ENCODE peak calls at places on chromosome 22, in five cellular contexts. P, Y, B, S and L are unnamed samples.

GRCh38 chr22:45190473-45190872 is 26.7 kb downstream of the NUP50 start:
- DNase-seq in Y (no peak), B (no peak), S (no peak), P (no peak), L (no peak)

GRCh38 chr22:19825016-19825339 is 29.7 kb downstream of the GNB1L start:
- DNase-seq in S (no peak), Y (no peak), P (no peak), B (no peak), L (no peak)

GRCh38 chr22:36625102-36625501 is 78.5 kb downstream of the CACNG2 start:
- DNase-seq in P (no peak), B (no peak), Y (no peak), S (no peak), L (no peak)

GRCh38 chr22:49209452-49210195 is 618.0 kb downstream of the BRD1 start:
- DNase-seq in P (no peak), Y (no peak), S (no peak), B (no peak), L (no peak)

GRCh38 chr22:49942565-49943404 is 17.8 kb upstream of the PIM3 start:
- DNase-seq in S (no peak), P (no peak), B (no peak), Y (no peak), L (no peak)

GRCh38 chr22:49503321-49503720 is 324.4 kb downstream of the BRD1 start:
- DNase-seq in B (no peak), Y (no peak), P (no peak), S (no peak), L (no peak)

GRCh38 chr22:27393371-27393770 is 408.2 kb downstream of the MN1 start:
- DNase-seq in Y (no peak), B (no peak), P (no peak), S (no peak), L (no peak)

GRCh38 chr22:46321387-46321775 is 14.1 kb upstream of the TRMU start:
- DNase-seq in Y (no peak), B (no peak), P (no peak), S (no peak), L (no peak)

GRCh38 chr22:20262582-20263147 is 5.5 kb downstream of the RTN4R start:
- DNase-seq in P (no peak), Y (no peak), B (no peak), S (no peak), L (no peak)

GRCh38 chr22:50189184-50189848 is 3.6 kb downstream of the TRABD start:
- DNase-seq in Y (no peak), P (no peak), S (no peak), B (no peak), L (no peak)

GRCh38 chr22:23548501-23549197 is 31.4 kb downstream of the IGLL1 start:
- DNase-seq in S (no peak), Y (no peak), P (no peak), B (no peak), L (no peak)

GRCh38 chr22:36544107-36544620 is 15.2 kb upstream of the EIF3D start:
- DNase-seq in P (no peak), Y (peak), S (no peak), B (peak), L (no peak)

GRCh38 chr22:42185915-42186439 is 55.4 kb upstream of the CYP2D6 start:
- DNase-seq in B (no peak), S (no peak), Y (no peak), P (no peak), L (no peak)

GRCh38 chr22:22866381-22867111 is 21.1 kb upstream of the IGLL5 start:
- DNase-seq in S (no peak), Y (no peak), B (no peak), P (no peak), L (no peak)